ENCODE peak calls at places on chromosome 2, in eight cellular contexts. P, C, M, K, Y, W, L and R are unnamed samples.

GRCh38 chr2:173271825-173272224 is 82.8 kb upstream of the CDCA7 start:
- DNase-seq in M (no peak), L (no peak), K (no peak), Y (no peak), W (peak), C (no peak), P (no peak), R (peak)

GRCh38 chr2:46299365-46300263 is 2.4 kb downstream of the EPAS1 start:
- DNase-seq in P (peak), K (peak), L (peak), C (no peak), Y (no peak), M (no peak), W (peak), R (peak)

GRCh38 chr2:25480561-25480960 is 138.8 kb upstream of the DNMT3A start:
- DNase-seq in W (no peak), M (no peak), K (no peak), L (no peak), P (no peak), C (no peak), Y (no peak), R (no peak)

GRCh38 chr2:207502199-207502598 is 27.6 kb upstream of the CREB1 start:
- DNase-seq in M (no peak), P (no peak), L (no peak), K (no peak), W (no peak), C (no peak), Y (no peak), R (no peak)

GRCh38 chr2:41729800-41730364 is 317.9 kb upstream of the PKDCC start:
- DNase-seq in M (no peak), L (no peak), Y (no peak), C (no peak), P (no peak), K (no peak), W (no peak), R (no peak)

GRCh38 chr2:37713258-37713700 is 41.8 kb upstream of the CDC42EP3 start:
- DNase-seq in P (peak), Y (peak), W (peak), K (no peak), M (no peak), C (no peak), L (peak), R (peak)

GRCh38 chr2:240999873-241000541 is 1.6 kb downstream of the SNED1 start:
- DNase-seq in W (no peak), Y (no peak), K (peak), M (no peak), P (no peak), C (no peak), L (no peak), R (no peak)

GRCh38 chr2:9847140-9847539 is 3.9 kb downstream of the TAF1B start:
- DNase-seq in C (no peak), L (no peak), P (peak), M (no peak), Y (no peak), K (no peak), W (no peak), R (no peak)

GRCh38 chr2:148901142-148901541 is 26.1 kb downstream of the KIF5C start:
- DNase-seq in M (no peak), K (no peak), P (no peak), C (no peak), W (no peak), Y (no peak), L (no peak), R (no peak)

GRCh38 chr2:233228414-233228813 is 23.1 kb upstream of the ATG16L1 start:
- DNase-seq in C (no peak), M (no peak), P (no peak), L (no peak), W (no peak), K (no peak), Y (no peak), R (no peak)

GRCh38 chr2:203594541-203594940 is 59.4 kb upstream of the RAPH1 start:
- DNase-seq in C (no peak), K (no peak), L (peak), P (peak), W (peak), M (no peak), Y (no peak), R (peak)

GRCh38 chr2:8438996-8439395 is 242.9 kb upstream of the ID2 start:
- DNase-seq in W (no peak), P (no peak), C (no peak), L (no peak), K (no peak), Y (no peak), M (no peak), R (no peak)